ENCODE peak calls at places on chromosomes 6 and 20, in six cellular contexts. D, U, W, A, H and V are unnamed samples.

GRCh38 chr6:14732226-14732844 is 513.5 kb upstream of the JARID2 start:
- DNase-seq in D (no peak), U (no peak), W (no peak), A (no peak), H (no peak), V (no peak)

GRCh38 chr6:47743744-47744143 is 38.1 kb upstream of the OPN5 start:
- DNase-seq in D (no peak), U (no peak), W (peak; percentile 60), A (no peak), H (no peak), V (no peak)

GRCh38 chr6:30915591-30915946 is 1.5 kb downstream of the VARS2 start:
- DNase-seq in D (peak; percentile 73), U (no peak), W (no peak), A (peak; percentile 25), H (peak; percentile 63), V (no peak)

GRCh38 chr20:57921701-57922482 is 212.1 kb upstream of the PMEPA1 start:
- DNase-seq in D (no peak), U (no peak), W (no peak), A (no peak), H (no peak), V (no peak)

GRCh38 chr6:137218473-137218916 is 690 bp downstream of the IFNGR1 start:
- DNase-seq in D (no peak), U (peak; percentile 29), W (peak; percentile 96), A (no peak), H (no peak), V (peak; percentile 29)

GRCh38 chr20:62815066-62815991 is 1.5 kb upstream of the COL9A3 start:
- DNase-seq in D (peak; percentile 76), U (no peak), W (peak; percentile 57), A (no peak), H (peak; percentile 83), V (no peak)

GRCh38 chr20:59191756-59192532 is 28.3 kb downstream of the ZNF831 start:
- DNase-seq in D (no peak), U (no peak), W (no peak), A (no peak), H (no peak), V (no peak)

GRCh38 chr6:97059473-97059872 is 134.9 kb downstream of the KLHL32 start:
- DNase-seq in D (no peak), U (no peak), W (peak; percentile 54), A (no peak), H (no peak), V (no peak)

GRCh38 chr20:58965270-58966064 is 15.6 kb upstream of the NELFCD start:
- DNase-seq in D (no peak), U (no peak), W (no peak), A (no peak), H (no peak), V (no peak)

GRCh38 chr6:143271024-143271423 is 179.5 kb downstream of the ADAT2 start:
- DNase-seq in D (no peak), U (no peak), W (peak; percentile 38), A (no peak), H (peak; percentile 52), V (peak; percentile 28)

GRCh38 chr6:25311251-25311910 is 32.2 kb downstream of the CARMIL1 start:
- DNase-seq in D (peak; percentile 91), U (no peak), W (peak; percentile 59), A (no peak), H (no peak), V (no peak)

GRCh38 chr6:77463881-77464867 is 883 bp upstream of the HTR1B start:
- DNase-seq in D (no peak), U (no peak), W (no peak), A (peak; percentile 34), H (no peak), V (peak; percentile 21)